ENCODE peak calls at places on chromosome 13, in four cellular contexts. R is vagina, Z is transverse colon, E is suprapubic skin. K is an unnamed sample.

GRCh38 chr13:99086149-99086868 is 108.4 kb upstream of the DOCK9 start:
- DNase-seq in Z (peak), R (no peak), E (peak), K (peak)

GRCh38 chr13:50453238-50453637 is 390.3 kb downstream of the DLEU7 start:
- DNase-seq in E (no peak), R (no peak), Z (no peak), K (no peak)

GRCh38 chr13:44017756-44018309 is 138.1 kb downstream of the LACC1 start:
- DNase-seq in E (no peak), Z (no peak), R (no peak), K (no peak)

GRCh38 chr13:34857561-34857960 is 84.5 kb upstream of the NBEA start:
- DNase-seq in Z (no peak), E (no peak), R (no peak), K (no peak)

GRCh38 chr13:40984670-40985366 is 34.3 kb downstream of the ELF1 start:
- DNase-seq in Z (no peak), E (no peak), R (no peak), K (no peak)

GRCh38 chr13:42832341-42833153 is 51.2 kb downstream of the FAM216B start:
- DNase-seq in E (no peak), R (no peak), Z (peak), K (no peak)

GRCh38 chr13:40776232-40776631 is 5.2 kb upstream of the MRPS31 start:
- DNase-seq in Z (no peak), R (no peak), E (no peak), K (no peak)

GRCh38 chr13:97228850-97229521 is 6.9 kb downstream of the MBNL2 start:
- DNase-seq in R (no peak), E (no peak), Z (no peak), K (no peak)

GRCh38 chr13:107329991-107330390 is 762.1 kb upstream of the ARGLU1 start:
- DNase-seq in E (no peak), Z (no peak), R (no peak), K (no peak)

GRCh38 chr13:57588639-57589038 is 42.9 kb upstream of the PCDH17 start:
- DNase-seq in E (no peak), R (no peak), Z (no peak), K (no peak)
- TF ChIP-seq POLR2AphosphoS5 in E (no peak), R (no peak), Z (no peak), K (no peak)

GRCh38 chr13:32253911-32254399 is 61.2 kb downstream of the ZAR1L start:
- DNase-seq in Z (no peak), R (no peak), E (no peak), K (no peak)

GRCh38 chr13:32256243-32256642 is 58.9 kb downstream of the ZAR1L start:
- DNase-seq in Z (no peak), E (no peak), R (no peak), K (no peak)

GRCh38 chr13:32254916-32255743 is 60.0 kb downstream of the ZAR1L start:
- DNase-seq in Z (no peak), E (no peak), R (no peak), K (no peak)

GRCh38 chr13:32254416-32254815 is 60.7 kb downstream of the ZAR1L start:
- DNase-seq in R (no peak), E (no peak), Z (no peak), K (no peak)

DNA sequence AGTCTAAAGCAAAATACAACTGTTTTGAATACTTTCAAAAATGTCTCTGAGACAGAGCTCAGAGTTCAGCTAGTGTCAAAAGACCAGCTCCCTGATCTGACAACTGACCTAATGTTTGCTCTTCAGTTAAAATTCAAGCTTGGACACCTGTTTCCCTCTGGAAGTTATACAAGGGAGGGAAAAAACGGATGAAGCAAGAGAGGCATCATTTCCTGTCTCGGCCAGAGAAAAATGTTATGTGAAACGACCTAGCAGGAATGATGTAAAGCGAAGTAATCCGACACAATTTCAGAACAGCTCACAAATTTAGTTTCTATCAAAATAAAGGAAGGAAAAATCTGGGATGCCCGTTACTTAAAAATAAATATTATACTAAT is 59.4 kb downstream of the ZAR1L start:
- DNase-seq in Z (no peak), E (no peak), R (no peak), K (no peak)
- TF ChIP-seq POLR2A in Z (no peak), E (no peak), R (no peak), K (no peak)

GRCh38 chr13:113366031-113366588 is 2.2 kb upstream of the GRTP1 start:
- DNase-seq in Z (no peak), R (no peak), E (no peak), K (no peak)
- TF ChIP-seq POLR2AphosphoS5 in Z (no peak), R (no peak), E (no peak), K (no peak)

DNA sequence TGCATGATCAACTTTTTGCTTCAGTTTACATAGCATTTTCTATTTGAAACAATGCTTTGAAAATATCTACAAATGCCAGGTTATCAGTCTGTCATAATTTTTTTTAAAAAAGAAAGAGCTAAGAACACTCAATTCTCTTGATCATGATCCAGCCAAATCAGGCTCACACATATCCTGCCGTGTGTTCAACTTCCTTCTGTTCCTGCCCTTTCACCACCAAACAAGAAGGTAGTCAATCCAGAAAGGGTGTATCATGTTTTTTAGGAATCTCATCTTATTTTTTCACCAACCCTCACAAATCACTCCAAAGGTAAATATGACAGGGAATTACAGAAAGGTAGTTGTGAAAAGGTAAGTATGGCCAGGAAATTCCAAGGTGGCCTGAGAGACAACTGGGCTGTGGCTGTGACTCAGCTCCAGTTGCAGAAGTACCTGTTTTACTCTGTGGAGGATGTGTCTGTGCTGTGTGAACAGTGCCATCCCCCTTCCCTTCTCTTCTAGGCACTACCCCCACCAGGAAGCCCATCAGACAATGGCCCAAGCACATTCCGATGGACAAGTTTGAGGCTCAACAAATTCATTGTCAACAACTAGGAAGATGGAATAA is 138.8 kb upstream of the GJB6 start:
- DNase-seq in Z (no peak), E (no peak), R (no peak), K (no peak)
- TF ChIP-seq POLR2A in Z (no peak), E (no peak), R (no peak), K (no peak)

DNA sequence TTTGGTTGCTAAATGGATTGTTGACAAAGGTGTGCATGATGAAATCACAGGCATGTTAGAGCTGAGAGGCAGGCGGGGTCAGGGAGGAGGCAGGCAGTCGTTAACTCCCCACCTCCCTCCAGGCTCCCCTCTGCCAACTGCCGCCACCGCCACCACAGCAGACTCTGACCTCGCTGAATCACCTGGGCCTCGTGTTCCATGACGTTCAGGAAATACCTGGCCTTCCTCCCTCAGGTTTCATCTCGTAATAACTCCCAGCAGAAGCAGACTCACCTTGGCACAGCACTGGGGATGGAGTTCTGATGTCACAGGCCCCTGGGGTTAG is 198.5 kb downstream of the KATNAL1 start:
- DNase-seq in R (no peak), E (peak), Z (peak), K (no peak)
- TF ChIP-seq POLR2AphosphoS5 in R (peak), E (peak), Z (peak), K (no peak)

DNA sequence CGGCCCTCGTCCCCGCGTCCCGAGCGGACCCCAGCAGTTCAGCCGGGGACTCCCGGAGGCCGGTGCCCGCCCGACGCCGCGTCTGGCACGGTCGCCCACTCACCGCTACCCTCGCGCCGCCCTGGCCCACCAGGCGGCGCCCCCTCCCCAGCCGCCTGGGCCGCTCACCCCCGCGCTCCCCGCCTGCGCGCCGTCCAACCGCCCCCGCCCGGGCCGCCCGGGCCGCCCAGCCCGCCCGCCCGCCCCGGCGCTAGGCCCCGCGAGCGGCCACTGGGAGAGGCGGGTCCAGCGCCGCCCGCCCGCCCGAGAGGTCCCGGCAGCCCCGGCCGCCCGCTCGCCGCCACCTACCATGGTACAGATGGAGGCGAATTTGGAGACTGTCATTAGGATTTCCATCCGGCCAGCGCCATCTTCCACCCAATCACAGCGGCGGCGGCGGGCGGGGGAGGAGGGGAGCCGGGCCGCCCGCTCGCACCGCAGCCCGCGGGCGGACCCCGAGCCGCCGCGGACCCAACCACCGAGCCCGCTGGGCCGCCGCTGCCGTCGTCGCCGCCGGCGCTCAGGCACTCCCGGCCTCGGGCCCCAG is at the start of gene USP12:
- DNase-seq in R (no peak), E (peak), Z (peak), K (peak)
- TF ChIP-seq POLR2A in R (no peak), E (peak), Z (no peak), K (no peak)

DNA sequence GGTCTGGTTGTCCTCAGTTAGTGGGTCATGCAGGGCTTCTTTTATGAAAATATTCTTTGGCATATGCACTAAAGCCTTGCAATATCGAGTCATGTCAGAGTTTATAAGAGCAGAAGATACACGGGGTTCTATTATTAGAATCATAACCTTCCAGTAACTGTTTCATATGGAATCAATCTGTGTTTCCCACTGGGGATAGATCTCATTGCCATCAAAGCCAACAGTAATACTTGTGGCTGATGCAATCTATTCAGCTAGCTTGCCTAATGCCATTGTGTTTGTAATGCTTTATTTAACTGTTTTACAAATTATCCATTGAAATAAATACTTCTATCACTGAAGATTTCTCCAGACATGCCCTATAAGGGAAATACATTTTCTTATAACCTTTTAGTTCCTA is 746.9 kb upstream of the PCDH9 start:
- DNase-seq in Z (no peak), E (no peak), R (no peak), K (no peak)
- TF ChIP-seq POLR2AphosphoS5 in Z (no peak), E (no peak), R (no peak), K (no peak)

K was measured in GM12891.